ENCODE peak calls at places on chromosome 16, in ten cellular contexts. T, E, N, X, U, M, H, R, S and V are unnamed samples.

GRCh38 chr16:73050115-73051099 is 2.5 kb upstream of the ZFHX3 start:
- DNase-seq in T (no peak), E (no peak), N (no peak), X (no peak), U (no peak), M (no peak), H (no peak), R (no peak), S (no peak), V (no peak)

GRCh38 chr16:63998-64913 is 8.2 kb downstream of the RHBDF1 start:
- DNase-seq in T (no peak), E (no peak), N (no peak), X (no peak), U (no peak), M (no peak), H (peak), R (no peak), S (no peak), V (no peak)

GRCh38 chr16:2156849-2157224 is 1.3 kb downstream of the TRAF7 start:
- DNase-seq in T (no peak), E (no peak), N (no peak), X (no peak), U (no peak), M (no peak), H (no peak), R (no peak), S (no peak), V (no peak)

GRCh38 chr16:27690604-27691003 is 140.7 kb downstream of the KATNIP start:
- DNase-seq in T (no peak), E (no peak), N (no peak), X (no peak), U (no peak), M (peak), H (no peak), R (peak), S (no peak), V (no peak)

GRCh38 chr16:23185661-23186060 is 3.1 kb downstream of the SCNN1G start:
- DNase-seq in T (no peak), E (no peak), N (no peak), X (no peak), U (no peak), M (no peak), H (no peak), R (no peak), S (no peak), V (no peak)

GRCh38 chr16:50884066-50884860 is 142.4 kb downstream of the CYLD start:
- DNase-seq in T (no peak), E (no peak), N (no peak), X (no peak), U (no peak), M (peak), H (no peak), R (peak), S (peak), V (no peak)

GRCh38 chr16:66740533-66740932 is 10.9 kb downstream of the DYNC1LI2 start:
- DNase-seq in T (no peak), E (no peak), N (no peak), X (no peak), U (no peak), M (no peak), H (no peak), R (no peak), S (no peak), V (no peak)

GRCh38 chr16:87560428-87561199 is 41.7 kb upstream of the JPH3 start:
- DNase-seq in T (no peak), E (no peak), N (no peak), X (no peak), U (no peak), M (peak), H (no peak), R (peak), S (no peak), V (no peak)

GRCh38 chr16:14131774-14132695 is 60.9 kb downstream of the MRTFB start:
- DNase-seq in T (no peak), E (no peak), N (no peak), X (no peak), U (no peak), M (no peak), H (no peak), R (no peak), S (no peak), V (no peak)

GRCh38 chr16:87984868-87985267 is 33.6 kb downstream of the BANP start:
- DNase-seq in T (no peak), E (no peak), N (no peak), X (no peak), U (no peak), M (no peak), H (no peak), R (no peak), S (no peak), V (no peak)

GRCh38 chr16:887846-888245 is 82.9 kb downstream of the LMF1 start:
- DNase-seq in T (no peak), E (no peak), N (no peak), X (no peak), U (no peak), M (no peak), H (no peak), R (no peak), S (no peak), V (no peak)

GRCh38 chr16:56936491-56936890 is 4.5 kb downstream of the HERPUD1 start:
- DNase-seq in T (no peak), E (no peak), N (no peak), X (no peak), U (no peak), M (no peak), H (no peak), R (no peak), S (no peak), V (no peak)

GRCh38 chr16:13923703-13924298 is 3.8 kb downstream of the ERCC4 start:
- DNase-seq in T (no peak), E (no peak), N (no peak), X (no peak), U (no peak), M (peak), H (peak), R (no peak), S (no peak), V (no peak)

GRCh38 chr16:57413733-57414132 is 9.2 kb downstream of the CCL17 start:
- DNase-seq in T (no peak), E (no peak), N (no peak), X (no peak), U (no peak), M (no peak), H (no peak), R (no peak), S (no peak), V (no peak)

GRCh38 chr16:76278976-76279375 is 1.8 kb downstream of the CNTNAP4 start:
- DNase-seq in T (no peak), E (no peak), N (no peak), X (no peak), U (no peak), M (no peak), H (no peak), R (no peak), S (no peak), V (no peak)

GRCh38 chr16:66001432-66001831 is 365.1 kb upstream of the CDH5 start:
- DNase-seq in T (no peak), E (no peak), N (no peak), X (no peak), U (no peak), M (no peak), H (no peak), R (no peak), S (no peak), V (no peak)

GRCh38 chr16:49632111-49632797 is 223.7 kb downstream of the ZNF423 start:
- DNase-seq in T (no peak), E (no peak), N (no peak), X (no peak), U (no peak), M (no peak), H (no peak), R (no peak), S (no peak), V (no peak)

GRCh38 chr16:82641336-82641984 is 14.7 kb downstream of the CDH13 start:
- DNase-seq in T (no peak), E (no peak), N (no peak), X (no peak), U (no peak), M (no peak), H (no peak), R (no peak), S (no peak), V (no peak)

GRCh38 chr16:29315916-29316517 is 90.5 kb downstream of the NPIPB11 start:
- DNase-seq in T (no peak), E (no peak), N (no peak), X (no peak), U (no peak), M (no peak), H (peak), R (no peak), S (no peak), V (no peak)

GRCh38 chr16:4535627-4536108 is 2.9 kb downstream of the CDIP1 start:
- DNase-seq in T (no peak), E (no peak), N (no peak), X (no peak), U (no peak), M (no peak), H (no peak), R (no peak), S (no peak), V (no peak)

GRCh38 chr16:12178251-12178990 is 201.9 kb downstream of the SNX29 start:
- DNase-seq in T (peak), E (no peak), N (no peak), X (no peak), U (no peak), M (no peak), H (no peak), R (no peak), S (no peak), V (no peak)

GRCh38 chr16:14369734-14370598 is 260.1 kb downstream of the PARN start:
- DNase-seq in T (no peak), E (no peak), N (no peak), X (no peak), U (no peak), M (no peak), H (no peak), R (no peak), S (no peak), V (no peak)

GRCh38 chr16:64089697-64090096 is 1032.2 kb downstream of the CDH11 start:
- DNase-seq in T (no peak), E (no peak), N (no peak), X (no peak), U (no peak), M (no peak), H (no peak), R (peak), S (no peak), V (peak)